ENCODE peak calls at places on chromosomes 11 and 22, in four cellular contexts. N, V, T and Z are unnamed samples.

GRCh38 chr11:87359401-87359800 is 321.7 kb downstream of the TMEM135 start:
- DNase-seq in N (no peak), V (no peak), T (no peak), Z (no peak)

GRCh38 chr11:118265954-118266353 is 1.9 kb upstream of the MPZL2 start:
- DNase-seq in N (no peak), V (no peak), T (no peak), Z (no peak)

GRCh38 chr22:37804886-37805857 is 2.6 kb upstream of the GCAT start:
- DNase-seq in N (no peak), V (peak), T (no peak), Z (peak)

GRCh38 chr11:78460468-78460867 is 42.8 kb upstream of the GAB2 start:
- DNase-seq in N (no peak), V (no peak), T (no peak), Z (no peak)

GRCh38 chr11:77137421-77137820 is 9.4 kb downstream of the MYO7A start:
- DNase-seq in N (no peak), V (no peak), T (no peak), Z (no peak)

GRCh38 chr11:60121259-60121658 is 32.8 kb downstream of the MS4A2 start:
- DNase-seq in N (no peak), V (no peak), T (no peak), Z (no peak)

GRCh38 chr11:48050304-48050703 is 69.9 kb downstream of the PTPRJ start:
- DNase-seq in N (no peak), V (no peak), T (no peak), Z (no peak)

GRCh38 chr11:130161441-130161840 is 1.9 kb downstream of the ST14 start:
- DNase-seq in N (no peak), V (no peak), T (no peak), Z (no peak)

GRCh38 chr11:46279393-46280099 is 2.1 kb downstream of the CREB3L1 start:
- DNase-seq in N (no peak), V (no peak), T (no peak), Z (no peak)

GRCh38 chr11:31442086-31442485 is 67.3 kb downstream of the IMMP1L start:
- DNase-seq in N (no peak), V (peak), T (no peak), Z (no peak)

GRCh38 chr11:116309446-116309845 is 463.3 kb downstream of the BUD13 start:
- DNase-seq in N (no peak), V (no peak), T (no peak), Z (no peak)

GRCh38 chr22:44707752-44708151 is 5.7 kb downstream of the PRR5 start:
- DNase-seq in N (no peak), V (no peak), T (no peak), Z (no peak)

GRCh38 chr22:24989541-24989951 is 37.0 kb downstream of the KIAA1671 start:
- DNase-seq in N (no peak), V (no peak), T (no peak), Z (no peak)

GRCh38 chr11:113690619-113691569 is 15.2 kb downstream of the TMPRSS5 start:
- DNase-seq in N (peak), V (peak), T (no peak), Z (peak)

GRCh38 chr11:113161671-113162589 is 152.5 kb upstream of the TTC12 start:
- DNase-seq in N (no peak), V (no peak), T (no peak), Z (no peak)

GRCh38 chr11:104858882-104859735 is 39.2 kb downstream of the CASP12 start:
- DNase-seq in N (no peak), V (no peak), T (no peak), Z (no peak)

GRCh38 chr11:73124796-73125195 is 17.3 kb downstream of the FCHSD2 start:
- DNase-seq in N (no peak), V (no peak), T (no peak), Z (no peak)

GRCh38 chr11:59062602-59063529 is 23.2 kb upstream of the GLYATL1B start:
- DNase-seq in N (no peak), V (no peak), T (no peak), Z (no peak)

GRCh38 chr11:119472856-119473222 is 49.9 kb upstream of the THY1 start:
- DNase-seq in N (no peak), V (no peak), T (no peak), Z (no peak)

GRCh38 chr11:122209619-122210377 is 93.8 kb upstream of the BLID start:
- DNase-seq in N (no peak), V (no peak), T (no peak), Z (no peak)

GRCh38 chr22:50705219-50705691 is 32.6 kb downstream of the SHANK3 start:
- DNase-seq in N (peak), V (no peak), T (no peak), Z (no peak)

GRCh38 chr22:50705851-50706351 is 32.1 kb upstream of the ACR start:
- DNase-seq in N (no peak), V (no peak), T (no peak), Z (no peak)

GRCh38 chr22:50702821-50703725 is 30.4 kb downstream of the SHANK3 start:
- DNase-seq in N (peak), V (no peak), T (no peak), Z (no peak)

GRCh38 chr22:50703726-50704509 is 31.3 kb downstream of the SHANK3 start:
- DNase-seq in N (no peak), V (no peak), T (no peak), Z (no peak)

DNA sequence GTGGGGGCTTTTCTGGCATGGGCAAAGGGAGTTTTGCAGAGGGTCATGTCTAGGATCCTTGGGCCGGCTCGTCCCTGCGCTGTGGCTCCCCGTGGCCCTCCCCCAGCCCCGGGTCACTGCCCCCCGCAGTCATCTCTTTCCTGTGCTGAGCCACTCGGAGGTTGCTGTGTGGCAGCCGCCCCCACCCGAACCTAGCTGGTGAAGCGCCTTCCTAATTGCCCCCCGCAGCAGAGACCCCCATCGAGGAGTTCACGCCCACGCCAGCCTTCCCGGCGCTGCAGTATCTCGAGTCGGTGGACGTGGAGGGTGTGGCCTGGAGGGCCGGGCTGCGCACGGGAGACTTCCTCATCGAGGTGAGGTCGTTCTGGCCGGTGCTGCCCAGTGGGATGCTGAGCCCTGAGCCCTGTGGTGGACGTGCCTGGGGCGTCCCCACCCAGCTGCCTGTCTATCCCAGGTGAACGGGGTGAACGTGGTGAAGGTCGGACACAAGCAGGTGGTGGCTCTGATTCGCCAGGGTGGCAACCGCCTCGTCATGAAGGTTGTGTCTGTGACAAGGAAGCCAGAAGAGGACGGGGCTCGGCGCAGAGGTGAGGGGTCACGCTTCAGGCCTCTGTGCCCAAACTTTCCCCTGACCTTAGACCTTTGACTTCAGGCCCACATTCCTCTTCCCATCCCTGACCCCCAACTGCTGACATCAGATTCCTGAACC is 32.0 kb downstream of the SHANK3 start:
- DNase-seq in N (peak), V (no peak), T (no peak), Z (no peak)
- TF ChIP-seq FOXM1 in N (no peak), V (no peak), T (no peak), Z (no peak)

DNA sequence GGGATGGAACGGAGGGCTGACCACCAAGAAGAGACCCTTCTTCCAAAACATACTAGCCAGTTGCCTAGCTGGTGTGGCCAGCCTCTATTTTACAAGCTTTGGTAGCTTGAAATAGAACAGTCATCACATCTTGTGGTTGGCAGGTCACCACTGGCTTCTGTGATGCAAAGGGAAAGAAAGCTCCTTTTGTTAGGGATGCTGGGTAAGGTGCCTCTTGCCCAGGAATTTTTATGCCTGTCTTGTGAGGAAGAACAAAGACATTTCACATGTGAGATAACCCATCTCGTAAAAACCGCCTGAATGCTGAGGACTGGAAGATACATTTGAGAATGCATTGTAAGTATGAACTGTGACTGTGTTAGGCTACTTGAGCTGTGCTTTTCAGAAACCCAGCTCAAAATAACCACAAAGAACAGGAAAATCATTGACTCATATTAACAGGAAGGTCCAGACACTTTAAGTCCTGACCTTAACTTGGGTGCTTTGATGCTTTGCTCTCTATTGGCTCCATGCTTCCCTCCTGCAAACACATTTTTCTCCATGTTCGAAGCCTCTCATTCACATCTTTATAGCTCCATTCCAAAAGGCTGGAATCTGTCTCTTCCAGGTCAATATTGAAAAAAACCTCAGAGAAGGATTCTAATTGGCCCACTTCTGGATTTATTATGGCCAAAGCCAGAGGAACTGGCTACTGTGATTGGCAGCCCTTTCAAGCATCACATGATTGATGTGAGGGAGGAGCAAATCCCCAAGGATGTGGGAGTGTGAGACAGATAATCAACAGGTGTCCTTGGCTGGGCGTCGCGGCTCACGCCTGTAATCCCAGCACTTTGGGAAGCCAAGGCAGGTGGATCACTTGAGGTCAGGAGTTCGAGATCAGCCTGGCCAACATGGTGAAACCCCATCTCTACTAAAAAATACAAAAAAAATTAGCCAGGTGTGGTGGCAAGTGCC is 53.9 kb downstream of the MICAL2 start:
- DNase-seq in N (no peak), V (no peak), T (no peak), Z (no peak)
- TF ChIP-seq SP1 in N (no peak), V (no peak), T (no peak), Z (no peak)

DNA sequence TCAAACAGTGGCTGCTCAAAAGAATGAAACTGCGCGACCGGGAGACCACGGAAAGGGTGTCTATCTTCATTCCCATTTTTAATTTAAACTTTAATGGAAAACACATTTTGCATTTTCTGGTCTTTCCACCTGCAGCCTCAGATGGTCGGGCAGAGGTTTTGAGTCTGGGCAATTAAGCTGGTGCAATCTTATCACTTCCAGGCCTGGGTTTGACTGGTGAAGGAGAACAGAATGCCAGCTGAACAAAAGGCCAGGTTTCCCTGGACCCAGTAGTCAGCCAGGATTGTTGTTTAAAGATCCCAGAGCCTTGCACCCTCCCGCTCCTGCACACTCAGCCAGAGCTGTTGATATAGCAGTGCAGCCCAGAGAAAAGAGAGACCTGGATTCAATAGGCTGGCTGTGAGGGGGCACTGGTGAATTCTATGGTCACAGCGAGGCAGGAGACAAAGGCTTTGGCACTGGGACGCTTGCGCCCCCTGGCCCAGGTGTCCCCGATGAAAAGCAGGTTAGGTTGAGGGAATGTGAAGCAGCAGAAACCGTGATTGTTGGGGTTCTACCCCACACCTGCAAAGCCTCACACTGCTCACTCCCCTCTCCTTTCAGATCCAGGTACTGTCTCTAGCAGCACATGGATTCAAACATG is 83.6 kb downstream of the FLI1 start:
- DNase-seq in N (no peak), V (no peak), T (no peak), Z (no peak)
- TF ChIP-seq FOXM1 in N (no peak), V (no peak), T (no peak), Z (no peak)

GRCh38 chr11:11843642-11844041 is 1.9 kb downstream of the USP47 start:
- DNase-seq in N (no peak), V (no peak), T (no peak), Z (no peak)

GRCh38 chr11:11841605-11842425 is at the start of gene USP47:
- DNase-seq in N (peak), V (peak), T (no peak), Z (peak)

GRCh38 chr11:11842426-11843008 is 745 bp downstream of the USP47 start:
- DNase-seq in N (peak), V (peak), T (peak), Z (peak)

GRCh38 chr11:11844272-11844671 is 2.5 kb downstream of the USP47 start:
- DNase-seq in N (no peak), V (no peak), T (no peak), Z (no peak)

GRCh38 chr11:11843233-11843632 is 1.5 kb downstream of the USP47 start:
- DNase-seq in N (no peak), V (peak), T (no peak), Z (no peak)
- TF ChIP-seq SP1 in N (no peak), V (no peak), T (no peak), Z (no peak)

DNA sequence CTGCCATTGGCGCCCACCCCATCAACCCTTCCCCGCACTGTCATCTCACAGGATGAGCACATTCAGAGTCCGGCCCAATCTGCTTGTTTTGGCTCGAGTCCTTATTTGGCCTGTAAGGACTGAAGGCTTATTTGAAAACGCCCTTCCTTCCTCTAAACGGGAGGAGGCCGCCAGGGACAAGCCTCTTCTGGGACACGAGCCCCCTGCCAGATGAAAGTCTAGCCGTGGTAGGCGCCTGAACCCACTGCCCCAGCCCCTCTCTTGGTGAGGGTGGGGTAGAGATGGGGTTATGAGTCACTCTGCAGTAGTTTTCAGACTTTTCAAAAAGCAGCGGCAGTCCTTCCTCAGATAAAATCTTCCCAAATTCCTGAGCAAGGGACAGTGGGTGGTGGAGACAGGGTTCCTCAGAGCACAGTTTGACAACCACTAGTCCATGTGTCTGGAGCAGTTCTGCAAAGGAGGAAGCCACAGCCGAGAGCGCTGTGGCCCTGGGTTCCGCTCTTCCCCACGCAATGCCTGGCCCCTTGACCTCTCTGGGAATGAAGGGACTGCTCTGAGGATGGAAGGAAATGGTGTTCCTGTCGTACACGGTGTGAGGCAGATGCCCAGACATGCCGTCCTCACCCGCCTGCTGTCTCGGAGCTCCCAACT is 57.0 kb downstream of the MYH9 start:
- DNase-seq in N (no peak), V (no peak), T (no peak), Z (no peak)
- TF ChIP-seq FOXM1 in N (no peak), V (no peak), T (no peak), Z (no peak)

GRCh38 chr22:22893891-22894739 is 6.5 kb downstream of the IGLL5 start:
- DNase-seq in N (peak), V (no peak), T (no peak), Z (no peak)
- TF ChIP-seq SP1 in N (no peak), V (no peak), T (no peak), Z (no peak)

GRCh38 chr22:32994921-32995320 is 63.3 kb downstream of the SYN3 start:
- DNase-seq in N (no peak), V (peak), T (no peak), Z (no peak)

GRCh38 chr22:32994046-32994827 is 63.9 kb downstream of the SYN3 start:
- DNase-seq in N (no peak), V (no peak), T (no peak), Z (no peak)

GRCh38 chr22:32992821-32993220 is 65.4 kb downstream of the SYN3 start:
- DNase-seq in N (no peak), V (no peak), T (no peak), Z (no peak)

GRCh38 chr22:32990187-32990586 is 68.0 kb downstream of the SYN3 start:
- DNase-seq in N (no peak), V (no peak), T (no peak), Z (no peak)

GRCh38 chr22:32991353-32992115 is 66.6 kb downstream of the SYN3 start:
- DNase-seq in N (no peak), V (no peak), T (no peak), Z (no peak)
- TF ChIP-seq FOXM1 in N (no peak), V (no peak), T (no peak), Z (no peak)